ENCODE peak calls at places on chromosomes 5 and 9, in six cellular contexts. D is H9, J is BJ, L is fibroblast of lung, H is cardiac fibroblast, W is Peyer's patch. N is an unnamed sample.
A peak's percentile ranks its signal among the peaks of the same experiment; 100 is the strongest.

GRCh38 chr5:16693879-16694278 is 77.1 kb upstream of the RETREG1 start:
- DNase-seq in D (no peak), J (no peak), L (no peak), H (no peak), W (no peak), N (no peak)

GRCh38 chr9:4237748-4238511 is 61.9 kb downstream of the GLIS3 start:
- DNase-seq in D (peak; percentile 47), J (no peak), L (no peak), H (peak; percentile 72), W (no peak), N (peak; percentile 57)

GRCh38 chr5:135952683-135953082 is 2.1 kb downstream of the LECT2 start:
- DNase-seq in D (no peak), J (no peak), L (no peak), H (no peak), W (no peak), N (no peak)

GRCh38 chr5:54415896-54416640 is 39.4 kb upstream of the HSPB3 start:
- DNase-seq in D (no peak), J (no peak), L (no peak), H (peak; percentile 29), W (no peak), N (no peak)

GRCh38 chr5:85990998-85991397 is 626.7 kb upstream of the COX7C start:
- DNase-seq in D (no peak), J (no peak), L (no peak), H (no peak), W (no peak), N (peak; percentile 13)

GRCh38 chr9:134210908-134211810 is 46.8 kb upstream of the RNU6ATAC start:
- DNase-seq in D (no peak), J (no peak), L (no peak), H (no peak), W (no peak), N (no peak)

GRCh38 chr5:173868096-173868879 is 19.9 kb upstream of the CPEB4 start:
- DNase-seq in D (no peak), J (no peak), L (no peak), H (peak; percentile 41), W (no peak), N (no peak)

GRCh38 chr9:134736791-134737489 is 95.3 kb downstream of the COL5A1 start:
- DNase-seq in D (no peak), J (no peak), L (no peak), H (no peak), W (no peak), N (no peak)

GRCh38 chr5:138138949-138139775 is at the start of gene NME5:
- DNase-seq in D (peak; percentile 82), J (no peak), L (peak; percentile 79), H (peak; percentile 42), W (peak; percentile 35), N (peak; percentile 90)

GRCh38 chr9:109683521-109683920 is 96.5 kb upstream of the PALM2AKAP2 start:
- DNase-seq in D (no peak), J (no peak), L (peak; percentile 12), H (peak; percentile 27), W (no peak), N (no peak)

GRCh38 chr5:14595189-14595588 is 13.6 kb downstream of the OTULINL start:
- DNase-seq in D (no peak), J (no peak), L (no peak), H (no peak), W (no peak), N (no peak)

GRCh38 chr9:27413507-27414214 is 110.4 kb upstream of the IFNK start:
- DNase-seq in D (no peak), J (no peak), L (peak; percentile 45), H (no peak), W (no peak), N (no peak)

GRCh38 chr5:167951121-167951520 is 340.3 kb upstream of the WWC1 start:
- DNase-seq in D (no peak), J (no peak), L (peak; percentile 18), H (no peak), W (no peak), N (no peak)

GRCh38 chr5:68229416-68229815 is 13.9 kb downstream of the PIK3R1 start:
- DNase-seq in D (no peak), J (no peak), L (no peak), H (no peak), W (no peak), N (no peak)

GRCh38 chr5:114055810-114056476 is 305.9 kb upstream of the KCNN2 start:
- DNase-seq in D (peak; percentile 54), J (no peak), L (peak; percentile 3), H (peak; percentile 2), W (no peak), N (peak; percentile 67)

GRCh38 chr5:6201626-6202025 is 176.7 kb downstream of the MED10 start:
- DNase-seq in D (no peak), J (no peak), L (no peak), H (peak; percentile 12), W (no peak), N (no peak)

GRCh38 chr5:127827451-127827850 is 124.3 kb downstream of the CCDC192 start:
- DNase-seq in D (no peak), J (no peak), L (no peak), H (no peak), W (no peak), N (no peak)

GRCh38 chr5:94693043-94693822 is 74.8 kb downstream of the SLF1 start:
- DNase-seq in D (no peak), J (peak; percentile 92), L (peak; percentile 86), H (peak; percentile 93), W (no peak), N (peak; percentile 59)

GRCh38 chr5:14370386-14370785 is 211.2 kb upstream of the OTULINL start:
- DNase-seq in D (no peak), J (no peak), L (no peak), H (no peak), W (no peak), N (no peak)

GRCh38 chr9:86801246-86801645 is 146.1 kb downstream of the GAS1 start:
- DNase-seq in D (no peak), J (no peak), L (peak; percentile 41), H (no peak), W (no peak), N (peak; percentile 50)

GRCh38 chr5:154830219-154830595 is 20.2 kb downstream of the FAXDC2 start:
- DNase-seq in D (no peak), J (no peak), L (no peak), H (no peak), W (no peak), N (no peak)

GRCh38 chr9:122444366-122444765 is 33.4 kb downstream of the OR1J1 start:
- DNase-seq in D (no peak), J (peak; percentile 81), L (peak; percentile 88), H (peak; percentile 96), W (no peak), N (no peak)

GRCh38 chr5:6573651-6574101 is 59.2 kb downstream of the NSUN2 start:
- DNase-seq in D (peak; percentile 39), J (no peak), L (no peak), H (no peak), W (no peak), N (peak; percentile 38)

GRCh38 chr5:175656966-175657365 is 905 bp upstream of the HRH2 start:
- DNase-seq in D (no peak), J (no peak), L (no peak), H (no peak), W (no peak), N (no peak)

GRCh38 chr9:115254781-115255180 is 136.8 kb upstream of the TNC start:
- DNase-seq in D (no peak), J (no peak), L (no peak), H (peak; percentile 11), W (no peak), N (no peak)

GRCh38 chr5:145981612-145982571 is 45.5 kb downstream of the SH3RF2 start:
- DNase-seq in D (no peak), J (no peak), L (no peak), H (no peak), W (no peak), N (no peak)

GRCh38 chr5:145982572-145983314 is 46.4 kb downstream of the SH3RF2 start:
- DNase-seq in D (no peak), J (no peak), L (no peak), H (no peak), W (no peak), N (no peak)

GRCh38 chr5:145979270-145980223 is 43.2 kb downstream of the SH3RF2 start:
- DNase-seq in D (no peak), J (no peak), L (no peak), H (no peak), W (no peak), N (no peak)

GRCh38 chr5:145980257-145980656 is 43.9 kb downstream of the SH3RF2 start:
- DNase-seq in D (no peak), J (no peak), L (no peak), H (no peak), W (no peak), N (no peak)

DNA sequence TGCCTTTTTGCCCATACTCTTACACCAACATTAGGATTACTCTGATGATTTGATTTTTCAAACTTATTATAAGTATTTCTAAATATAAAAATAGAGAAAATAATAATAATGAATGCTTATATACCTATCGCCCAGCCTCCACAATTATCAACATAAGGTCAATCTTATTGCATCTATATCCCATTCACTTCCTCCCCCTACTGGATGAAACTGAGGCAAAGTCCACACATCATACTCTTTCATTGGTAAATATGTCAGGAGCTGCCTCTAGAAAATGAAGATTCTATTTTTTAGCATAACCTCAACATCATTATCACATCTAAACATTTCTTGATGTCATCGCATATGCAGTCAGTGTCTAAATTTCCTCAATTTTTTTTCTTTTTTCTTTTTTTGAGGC is 44.3 kb downstream of the SH3RF2 start:
- DNase-seq in D (no peak), J (no peak), L (no peak), H (no peak), W (no peak), N (peak; percentile 28)
- TF ChIP-seq CTCF in D (peak; percentile 59), J (no peak), L (no peak), H (no peak), W (peak; percentile 50), N (peak; percentile 67)

DNA sequence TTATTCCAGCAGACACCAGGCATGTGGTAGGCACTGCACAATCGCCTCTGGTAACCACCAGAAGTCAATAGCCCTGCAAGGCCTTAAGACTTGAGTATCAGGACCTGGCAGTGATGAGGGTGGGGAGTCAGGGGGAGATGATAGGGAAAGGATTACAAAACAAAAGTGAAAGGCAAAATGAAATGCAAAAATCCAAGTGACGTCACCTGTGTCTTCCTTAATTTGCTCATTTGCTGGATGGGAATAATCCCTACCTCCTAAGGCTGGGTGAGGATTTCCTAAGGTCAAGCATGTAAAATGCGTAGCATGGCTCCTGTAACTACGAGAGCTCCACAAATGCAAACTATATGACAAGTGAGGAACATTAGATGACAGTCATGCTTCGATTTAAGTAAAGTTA is 58.4 kb downstream of the FOXI1 start:
- DNase-seq in D (no peak), J (no peak), L (no peak), H (no peak), W (no peak), N (no peak)
- TF ChIP-seq CTCF in D (no peak), J (no peak), L (no peak), H (no peak), W (no peak), N (no peak)

DNA sequence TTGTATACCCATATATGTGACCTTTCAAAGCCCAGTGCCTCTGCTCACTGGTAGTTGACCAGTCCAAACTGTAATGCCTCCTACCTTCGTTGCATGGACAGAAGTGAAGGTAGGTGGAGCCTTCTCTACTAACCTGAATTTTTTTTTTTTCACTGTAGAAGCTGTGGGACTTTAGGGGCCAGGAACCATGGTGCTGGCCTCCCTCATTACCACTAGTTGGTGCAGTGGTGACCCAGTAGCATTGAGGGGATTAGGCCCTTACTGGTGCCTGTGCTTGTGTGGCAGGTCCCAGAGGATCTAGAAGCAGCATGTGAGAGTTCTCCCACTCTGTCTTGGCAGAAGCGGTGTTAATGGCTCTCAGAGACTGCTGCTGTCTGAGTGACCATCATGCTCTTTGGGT is 2.3 kb downstream of the RALGPS1 start:
- DNase-seq in D (peak; percentile 68), J (no peak), L (no peak), H (no peak), W (no peak), N (peak; percentile 58)
- TF ChIP-seq CTCF in D (peak; percentile 56), J (no peak), L (no peak), H (no peak), W (peak; percentile 3), N (peak; percentile 57)

GRCh38 chr9:36258989-36259315 is 704 bp upstream of the GNE start:
- DNase-seq in D (no peak), J (no peak), L (peak; percentile 32), H (no peak), W (no peak), N (no peak)
- TF ChIP-seq CTCF in D (no peak), J (no peak), L (no peak), H (no peak), W (no peak), N (no peak)